ENCODE peak calls at places on chromosomes 11 and 22, in four cellular contexts. L is CD8-positive, alpha-beta memory T cell; Z is tibial nerve; K is colonic mucosa. Q is an unnamed sample.

GRCh38 chr11:118908931-118909618 is 16.7 kb downstream of the BCL9L start:
- DNase-seq in K (peak; percentile 66), Z (peak; percentile 77), L (peak; percentile 52), Q (no peak)

GRCh38 chr22:25711491-25711890 is 30.5 kb upstream of the MYO18B start:
- DNase-seq in L (no peak), K (no peak), Z (no peak), Q (no peak)

GRCh38 chr11:38839076-38839475 is 2241.0 kb upstream of the RAG2 start:
- DNase-seq in Z (no peak), K (no peak), L (no peak), Q (no peak)

GRCh38 chr11:47412152-47412746 is 3.9 kb downstream of the SLC39A13 start:
- DNase-seq in K (peak; percentile 52), L (peak; percentile 42), Z (no peak), Q (peak; percentile 71)

GRCh38 chr22:43777204-43777671 is 34.9 kb downstream of the EFCAB6 start:
- DNase-seq in K (no peak), Z (no peak), L (no peak), Q (no peak)

GRCh38 chr11:119700030-119700429 is 29.0 kb downstream of the NECTIN1 start:
- DNase-seq in Z (no peak), L (no peak), K (peak; percentile 44), Q (no peak)

GRCh38 chr11:134792677-134793076 is 380.6 kb upstream of the B3GAT1 start:
- DNase-seq in Z (no peak), L (no peak), K (no peak), Q (no peak)

GRCh38 chr11:2673871-2674471 is 25.8 kb downstream of the KCNQ1OT1 start:
- DNase-seq in Z (no peak), L (no peak), K (no peak), Q (no peak)

GRCh38 chr11:12171921-12172320 is 61.5 kb downstream of the MICAL2 start:
- DNase-seq in Z (no peak), K (no peak), L (no peak), Q (no peak)

GRCh38 chr11:79705648-79706047 is 264.8 kb upstream of the TENM4 start:
- DNase-seq in K (no peak), L (no peak), Z (no peak), Q (no peak)

GRCh38 chr11:8814209-8814922 is 96.6 kb upstream of the AKIP1 start:
- DNase-seq in L (no peak), Z (no peak), K (peak; percentile 40), Q (peak; percentile 9)

GRCh38 chr11:65477271-65478029 is 21.4 kb upstream of the MALAT1 start:
- DNase-seq in L (peak; percentile 84), K (peak; percentile 98), Z (peak; percentile 95), Q (peak; percentile 90)

GRCh38 chr11:43943931-43944751 is 1.7 kb downstream of the C11orf96 start:
- DNase-seq in L (no peak), K (no peak), Z (no peak), Q (no peak)

GRCh38 chr22:27370281-27370680 is 431.3 kb downstream of the MN1 start:
- DNase-seq in Z (no peak), K (no peak), L (no peak), Q (peak; percentile 77)

GRCh38 chr22:43860126-43860525 is 2.2 kb downstream of the SULT4A1 start:
- DNase-seq in L (no peak), K (no peak), Z (no peak), Q (no peak)

GRCh38 chr22:23685205-23685784 is 5.5 kb upstream of the RGL4 start:
- DNase-seq in L (no peak), K (no peak), Z (no peak), Q (no peak)

GRCh38 chr11:19698493-19699292 is 13.9 kb upstream of the NAV2 start:
- DNase-seq in L (no peak), K (no peak), Z (no peak), Q (no peak)

GRCh38 chr11:3220521-3221407 is 2.2 kb upstream of the MRGPRG start:
- DNase-seq in L (no peak), Z (no peak), K (peak; percentile 15), Q (no peak)

GRCh38 chr11:134037093-134037908 is 31.6 kb upstream of the JAM3 start:
- DNase-seq in L (peak; percentile 63), K (peak; percentile 75), Z (peak; percentile 58), Q (no peak)

GRCh38 chr22:33492210-33492651 is 428.0 kb downstream of the LARGE1 start:
- DNase-seq in L (peak; percentile 5), K (no peak), Z (no peak), Q (peak; percentile 23)

GRCh38 chr11:94103476-94103875 is 25.2 kb upstream of the PANX1 start:
- DNase-seq in Z (no peak), L (no peak), K (no peak), Q (no peak)

GRCh38 chr11:22690245-22690644 is 23.8 kb downstream of the GAS2 start:
- DNase-seq in L (no peak), Z (no peak), K (no peak), Q (no peak)

GRCh38 chr11:2041963-2042362 is 44.3 kb upstream of the H19 start:
- DNase-seq in L (no peak), K (no peak), Z (no peak), Q (no peak)

GRCh38 chr11:67033661-67034166 is 10.8 kb downstream of the SYT12 start:
- DNase-seq in L (no peak), K (no peak), Z (no peak), Q (no peak)

DNA sequence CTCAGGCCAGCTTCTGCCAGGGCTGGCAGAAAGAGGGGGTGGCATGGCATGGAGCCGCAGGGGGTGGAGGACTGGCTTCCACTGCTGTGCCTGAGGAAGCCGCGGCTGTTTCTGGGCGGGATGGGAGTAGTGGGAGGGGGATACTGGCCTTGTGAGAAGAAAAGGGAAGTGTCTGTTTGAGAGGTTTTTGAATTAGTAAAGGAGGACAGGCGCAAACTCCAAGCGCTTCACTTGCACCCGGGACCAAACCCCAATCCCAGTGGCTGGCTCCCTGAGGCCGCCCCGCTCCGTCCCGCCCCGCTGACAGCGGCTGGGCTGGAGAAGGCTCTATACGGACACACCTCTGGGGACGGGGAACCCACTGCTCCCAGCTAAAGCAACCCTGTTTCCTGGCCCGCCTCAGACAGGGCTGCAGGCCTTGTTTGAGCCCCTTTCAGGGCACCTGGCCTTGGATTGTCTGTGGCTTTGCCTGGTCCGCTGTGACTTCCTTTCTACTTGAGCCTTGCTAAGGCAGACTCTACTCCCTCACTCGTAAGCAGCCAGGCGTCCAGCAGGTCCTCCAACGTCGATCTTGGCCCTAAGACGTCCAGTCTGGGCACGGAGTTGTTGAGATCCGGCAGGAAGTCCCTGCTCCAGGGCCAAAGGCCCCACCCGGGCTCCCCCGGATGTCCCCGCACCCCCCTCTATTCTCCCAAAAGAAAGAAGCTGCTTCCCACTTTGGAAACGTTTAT is 2.2 kb downstream of the APOA1 start:
- DNase-seq in K (no peak), L (no peak), Z (no peak), Q (peak; percentile 27)
- H3K4me3 ChIP-seq in K (peak overlapping the region; percentile 31), L (peak overlapping the region; percentile 78), Z (peak overlapping the region; percentile 48), Q (peak overlapping the region; percentile 41)

DNA sequence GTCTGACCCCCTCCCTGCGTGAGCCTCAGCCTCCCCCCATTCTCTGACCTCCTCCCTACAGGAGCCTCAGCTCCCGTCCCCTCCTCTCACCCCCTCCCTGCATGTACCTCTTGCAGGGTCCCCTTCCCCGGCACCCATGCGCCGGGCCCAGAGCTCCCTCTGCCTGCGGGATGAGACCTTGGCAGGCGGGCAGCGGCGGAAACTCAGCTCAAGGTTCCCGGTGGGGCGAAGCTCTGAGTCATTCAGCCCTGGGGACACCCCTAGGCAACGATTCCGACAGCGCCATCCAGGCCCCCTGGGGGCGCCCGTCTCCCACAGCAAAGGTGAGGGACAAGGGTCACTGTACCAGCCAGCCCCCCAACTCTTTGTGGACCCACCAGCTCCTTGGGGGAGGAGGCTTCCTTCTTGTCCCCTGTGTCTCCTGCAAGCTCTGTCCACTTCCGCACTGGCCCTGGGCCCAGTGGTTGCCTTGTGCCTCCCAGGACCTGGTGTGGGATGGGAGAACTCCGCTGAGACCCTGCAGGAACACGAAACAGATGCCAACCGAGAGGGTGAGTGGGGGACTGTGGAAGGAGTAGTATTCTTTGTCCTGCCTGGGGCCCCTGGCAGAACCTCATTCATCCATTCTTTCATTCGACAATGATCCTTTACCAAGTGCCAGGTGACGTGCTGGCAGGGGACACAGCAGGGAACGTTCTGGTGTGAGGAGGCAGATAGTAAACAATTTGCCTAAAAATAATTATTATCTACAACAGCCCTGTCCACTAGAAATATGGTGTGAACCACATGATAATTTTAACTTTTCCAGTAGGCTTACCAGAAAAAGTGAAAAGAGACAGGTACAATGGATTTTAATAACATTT is 3.7 kb upstream of the RPS6KA4 start:
- DNase-seq in Z (peak; percentile 47), K (peak; percentile 77), L (peak; percentile 36), Q (peak; percentile 86)
- H3K27ac ChIP-seq in Z (peak overlapping the region; percentile 38), K (no peak overlapping the region), L (peak overlapping the region; percentile 38), Q (peak overlapping the region; percentile 29)

DNA sequence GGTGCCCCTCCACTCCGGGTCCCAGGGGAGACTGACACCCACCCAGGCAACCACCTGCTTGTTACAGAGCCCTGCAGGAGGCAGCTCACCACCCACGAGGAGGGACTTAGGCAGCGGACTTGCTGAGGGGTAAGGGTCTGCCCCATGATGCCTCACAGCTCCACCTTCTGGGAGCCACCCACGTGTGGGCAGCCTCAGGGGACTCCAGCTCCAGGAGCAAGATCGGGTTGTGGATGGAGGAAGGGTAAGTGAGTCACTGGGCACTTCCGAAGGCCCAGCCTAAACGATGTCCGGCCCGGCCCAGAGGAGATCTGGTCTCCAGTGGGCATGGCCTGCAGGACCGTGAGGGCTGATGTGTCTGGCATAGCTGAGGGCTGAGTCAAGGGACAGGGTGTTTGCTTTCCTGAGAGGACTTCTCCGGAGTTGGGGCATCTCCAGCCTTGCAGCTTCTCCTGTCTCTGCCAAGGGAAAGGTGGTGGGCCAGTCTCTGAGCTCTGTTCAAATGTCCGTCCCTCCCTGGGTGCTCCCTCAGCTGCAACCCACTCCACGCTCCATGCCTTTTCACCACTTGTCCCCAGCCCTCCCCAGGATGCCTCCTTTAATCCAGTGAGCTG is 32.3 kb upstream of the P2RY2 start:
- DNase-seq in L (no peak), K (no peak), Z (no peak), Q (no peak)
- H3K4me1 ChIP-seq in L (peaks cover 3% of the 10 kb centered on the region), K (no peaks in the 10 kb centered on the region), Z (peaks cover 6% of the 10 kb centered on the region), Q (peaks cover 17% of the 10 kb centered on the region)

DNA sequence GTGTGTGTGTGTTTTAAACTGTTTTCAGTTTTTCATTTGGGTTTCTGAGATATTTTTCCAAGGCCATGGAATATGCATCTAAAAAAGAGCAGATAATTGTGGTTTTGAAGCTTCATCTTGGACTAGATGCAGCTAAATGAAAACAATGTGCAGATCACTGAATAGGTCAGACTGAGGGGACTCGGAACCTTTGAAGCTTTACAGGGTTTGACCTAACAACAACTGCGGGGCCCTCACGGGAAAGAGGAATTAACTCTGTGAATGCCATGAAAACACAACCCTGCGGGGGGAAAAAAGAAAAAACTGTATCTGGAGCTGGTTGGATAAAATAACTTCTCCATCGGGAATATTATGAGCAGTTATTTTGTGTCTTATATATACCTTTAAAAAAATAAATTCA is 76.6 kb downstream of the YAP1 start:
- DNase-seq in L (no peak), K (no peak), Z (no peak), Q (no peak)
- H3K4me3 ChIP-seq in L (no peak overlapping the region), K (no peak overlapping the region), Z (no peak overlapping the region), Q (no peak overlapping the region)